ENCODE peak calls at places on chromosomes 7 and 10, in four cellular contexts. Q is astrocyte, R is heart left ventricle, M is right lobe of liver. I is an unnamed sample.

GRCh38 chr7:22480523-22481075 is 19.4 kb downstream of the STEAP1B start:
- DNase-seq in Q (no peak), R (no peak), M (no peak), I (no peak)

GRCh38 chr10:12588091-12588850 is 238.9 kb downstream of the CAMK1D start:
- DNase-seq in R (no peak), Q (peak), M (no peak), I (no peak)

GRCh38 chr10:58967551-58968418 is 208.7 kb upstream of the PHYHIPL start:
- DNase-seq in Q (no peak), R (no peak), M (peak), I (no peak)

GRCh38 chr7:12764355-12765000 is 77.0 kb downstream of the ARL4A start:
- DNase-seq in M (no peak), R (no peak), Q (peak), I (no peak)

GRCh38 chr7:30525409-30525808 is 20.8 kb upstream of the GGCT start:
- DNase-seq in M (no peak), R (no peak), Q (no peak), I (no peak)

GRCh38 chr7:43758029-43758860 is at the start of gene BLVRA:
- DNase-seq in M (peak), R (peak), Q (peak), I (no peak)

GRCh38 chr10:29648114-29648982 is 13.6 kb upstream of the SVIL start:
- DNase-seq in M (no peak), R (no peak), Q (peak), I (peak)

GRCh38 chr7:113217314-113217713 is 99.0 kb upstream of the SMIM30 start:
- DNase-seq in Q (peak), M (no peak), R (no peak), I (no peak)

GRCh38 chr7:100370303-100370702 is 3.0 kb upstream of the PILRA start:
- DNase-seq in Q (no peak), M (no peak), R (no peak), I (no peak)

GRCh38 chr7:99949645-99950228 is 20.3 kb upstream of the GJC3 start:
- DNase-seq in Q (no peak), M (no peak), R (no peak), I (no peak)

GRCh38 chr7:26367219-26367711 is 75.6 kb downstream of the SNX10 start:
- DNase-seq in M (no peak), Q (no peak), R (no peak), I (no peak)

GRCh38 chr10:60896715-60897114 is 47.3 kb downstream of the RHOBTB1 start:
- DNase-seq in Q (peak), R (no peak), M (no peak), I (peak)

GRCh38 chr10:133420579-133420978 is 3.8 kb downstream of the SPRN start:
- DNase-seq in Q (no peak), M (no peak), R (no peak), I (no peak)

GRCh38 chr10:62096534-62096933 is 172.1 kb downstream of the RTKN2 start:
- DNase-seq in Q (no peak), M (no peak), R (no peak), I (no peak)

GRCh38 chr10:62098278-62099121 is 170.1 kb downstream of the RTKN2 start:
- DNase-seq in Q (peak), R (no peak), M (no peak), I (no peak)

GRCh38 chr10:62092301-62092990 is 176.2 kb downstream of the RTKN2 start:
- DNase-seq in M (no peak), Q (no peak), R (no peak), I (no peak)

GRCh38 chr10:62093863-62094291 is 174.8 kb downstream of the RTKN2 start:
- DNase-seq in M (no peak), R (no peak), Q (peak), I (peak)

DNA sequence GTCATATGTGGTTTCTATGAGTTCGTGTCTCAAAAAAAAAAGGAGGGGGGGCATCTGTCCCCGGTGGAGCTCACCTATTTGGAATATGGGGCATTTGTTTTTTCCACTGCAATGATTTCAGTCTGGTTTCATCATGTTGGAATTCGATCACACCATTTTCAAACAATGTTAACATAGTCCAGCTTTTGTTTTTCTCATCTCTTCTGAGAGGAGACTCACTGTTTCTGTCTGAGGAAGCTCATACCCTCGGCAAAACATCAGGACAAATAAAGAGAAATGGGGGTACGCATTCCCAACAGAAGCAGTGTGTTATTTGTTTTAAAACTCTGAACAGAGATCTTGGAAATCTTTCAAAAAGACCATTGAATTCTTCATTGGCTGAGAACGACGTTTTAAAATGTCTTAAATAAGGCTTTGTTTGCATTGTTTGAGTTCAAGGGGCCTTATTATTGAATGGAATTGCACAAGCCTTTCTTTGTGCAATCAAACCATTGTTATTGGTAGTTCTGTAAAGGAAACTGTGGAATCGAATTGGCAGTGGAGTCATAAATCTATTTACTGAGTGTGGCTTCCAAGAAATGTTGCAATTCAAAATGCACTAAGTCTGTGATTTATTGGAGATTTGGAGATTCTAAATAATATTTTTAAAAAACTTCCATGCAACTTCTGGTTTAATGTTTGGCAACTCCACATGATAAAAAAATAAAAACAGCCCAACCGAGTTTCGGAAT is 173.1 kb downstream of the RTKN2 start:
- DNase-seq in Q (peak), R (no peak), M (no peak), I (no peak)
- H3K4me3 ChIP-seq in Q (peak), R (no peak), M (no peak), I (no peak)

DNA sequence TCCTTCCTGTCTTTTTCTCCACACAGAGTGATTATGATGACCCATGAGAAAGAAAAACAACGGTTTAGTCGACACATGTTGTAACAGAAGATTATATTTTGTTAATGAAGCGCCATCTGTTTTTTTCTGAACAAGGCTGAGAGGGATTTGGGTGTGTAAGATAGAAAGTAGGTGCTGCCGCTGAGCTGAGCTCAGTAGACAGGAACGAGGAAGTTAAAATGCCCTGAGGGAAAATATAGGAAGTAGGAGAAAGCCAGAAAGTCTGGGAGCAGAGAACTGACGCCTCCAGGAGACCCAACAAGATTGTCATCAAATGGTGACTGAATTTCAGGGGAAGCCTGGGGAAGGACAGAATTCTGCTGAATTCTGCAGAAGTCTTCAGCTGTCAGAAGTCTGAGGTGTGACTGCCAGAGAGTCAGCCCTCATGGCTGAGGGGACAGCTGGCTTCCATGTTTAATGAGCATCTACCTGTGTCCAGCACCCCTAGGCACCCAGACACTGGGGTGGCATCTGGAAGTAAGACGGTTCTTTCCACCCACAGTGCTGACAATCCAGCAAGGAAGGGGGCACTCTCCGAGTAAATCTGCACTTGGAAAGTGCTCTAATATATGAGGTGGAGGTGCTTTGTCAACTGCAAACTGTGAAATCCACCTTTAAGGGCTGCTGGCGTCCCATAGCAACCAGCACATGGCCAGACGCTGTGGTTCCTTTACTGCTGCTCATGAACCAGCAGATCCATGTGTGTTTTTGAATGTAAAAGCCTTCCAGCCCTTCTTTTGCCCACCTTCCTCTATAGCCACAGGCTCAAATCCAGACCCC is 12.5 kb upstream of the TSPAN15 start:
- DNase-seq in R (no peak), M (no peak), Q (no peak), I (peak)
- TF ChIP-seq CTCF in R (no peak), M (no peak), Q (no peak), I (no peak)

GRCh38 chr10:124557167-124557566 is 95.5 kb downstream of the LHPP start:
- DNase-seq in R (no peak), Q (no peak), M (no peak), I (no peak)

GRCh38 chr10:124558901-124559321 is 97.3 kb downstream of the LHPP start:
- DNase-seq in M (peak), Q (no peak), R (no peak), I (no peak)

GRCh38 chr10:124559372-124560132 is 97.9 kb downstream of the LHPP start:
- DNase-seq in R (no peak), M (peak), Q (no peak), I (no peak)

GRCh38 chr10:124557648-124558338 is 96.2 kb downstream of the LHPP start:
- DNase-seq in R (no peak), M (peak), Q (no peak), I (no peak)

GRCh38 chr10:124558339-124558685 is 96.7 kb downstream of the LHPP start:
- DNase-seq in M (no peak), R (no peak), Q (no peak), I (no peak)
- H3K27ac ChIP-seq in M (no peak), R (peak), Q (no peak), I (no peak)

GRCh38 chr10:52318136-52318810 is 4.2 kb downstream of the DKK1 start:
- DNase-seq in Q (peak), M (no peak), R (no peak), I (peak)

GRCh38 chr10:52314007-52314821 is at the start of gene DKK1:
- DNase-seq in M (peak), Q (peak), R (peak), I (peak)

GRCh38 chr10:52316005-52316404 is 1.9 kb downstream of the DKK1 start:
- DNase-seq in Q (peak), R (no peak), M (no peak), I (peak)

GRCh38 chr10:52314822-52315552 is 906 bp downstream of the DKK1 start:
- DNase-seq in R (no peak), Q (peak), M (no peak), I (peak)

GRCh38 chr10:52316500-52316899 is 2.4 kb downstream of the DKK1 start:
- DNase-seq in Q (no peak), M (no peak), R (no peak), I (no peak)
- H3K4me3 ChIP-seq in Q (peak), M (no peak), R (no peak), I (peak)

GRCh38 chr7:46975493-46975892 is 606.4 kb downstream of the TNS3 start:
- DNase-seq in Q (no peak), M (no peak), R (no peak), I (no peak)
- TF ChIP-seq CTCF in Q (no peak), M (no peak), R (no peak), I (no peak)

GRCh38 chr10:72241853-72242252 is 25.8 kb upstream of the ASCC1 start:
- DNase-seq in M (peak), R (no peak), Q (no peak), I (no peak)

GRCh38 chr10:72242675-72243074 is 26.6 kb upstream of the ASCC1 start:
- DNase-seq in Q (peak), R (peak), M (peak), I (no peak)

GRCh38 chr10:72240371-72240770 is 24.3 kb upstream of the ASCC1 start:
- DNase-seq in R (no peak), Q (no peak), M (peak), I (no peak)

GRCh38 chr10:72238392-72239175 is 22.5 kb upstream of the ASCC1 start:
- DNase-seq in M (peak), Q (no peak), R (no peak), I (no peak)

GRCh38 chr10:72239409-72239808 is 23.3 kb upstream of the ASCC1 start:
- DNase-seq in M (no peak), R (no peak), Q (no peak), I (no peak)
- H3K27ac ChIP-seq in M (no peak), R (no peak), Q (no peak), I (no peak)

DNA sequence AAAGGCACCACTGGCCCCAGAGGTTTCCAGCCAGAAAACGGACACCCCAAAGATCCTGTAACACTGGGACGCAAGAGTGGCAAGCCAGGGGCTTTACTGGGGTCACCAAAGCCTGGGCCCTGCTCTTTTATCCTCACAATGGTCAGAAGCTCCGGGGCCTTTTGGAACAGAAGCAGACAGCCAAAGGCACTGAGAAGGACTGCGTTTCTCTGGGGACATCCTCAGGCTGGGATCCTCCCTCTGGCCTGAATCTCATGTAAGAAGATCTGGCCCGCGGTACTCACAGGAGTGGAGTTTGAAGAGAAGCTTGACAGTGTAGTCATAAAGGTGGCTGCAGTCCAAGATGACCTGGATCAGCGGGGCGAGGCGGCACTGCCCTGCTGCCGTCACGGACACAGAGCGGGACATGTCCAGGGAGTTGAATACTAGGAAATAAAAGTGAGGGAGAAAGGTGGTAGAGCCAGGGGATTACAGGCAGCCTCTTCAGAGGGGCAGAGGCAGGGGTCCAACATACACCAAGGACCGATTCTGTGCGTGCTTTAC is 81.4 kb downstream of the SPDYE5 start:
- DNase-seq in M (no peak), Q (no peak), R (no peak), I (no peak)
- H3K4me3 ChIP-seq in M (no peak), Q (no peak), R (no peak), I (no peak)

GRCh38 chr7:4689151-4689550 is 7.1 kb downstream of the FOXK1 start:
- DNase-seq in R (no peak), Q (no peak), M (peak), I (no peak)
- TF ChIP-seq CTCF in R (no peak), Q (no peak), M (no peak), I (no peak)

GRCh38 chr7:156765901-156766656 is 125.5 kb downstream of the RNF32 start:
- DNase-seq in M (no peak), Q (no peak), R (no peak), I (no peak)

GRCh38 chr7:156772725-156773124 is 120.3 kb downstream of the LMBR1 start:
- DNase-seq in R (no peak), Q (no peak), M (no peak), I (no peak)

GRCh38 chr7:156766666-156767065 is 126.1 kb downstream of the RNF32 start:
- DNase-seq in M (no peak), Q (no peak), R (no peak), I (no peak)

GRCh38 chr7:156764766-156765165 is 124.2 kb downstream of the RNF32 start:
- DNase-seq in Q (no peak), M (no peak), R (no peak), I (no peak)

GRCh38 chr7:156768698-156769472 is 124.1 kb downstream of the LMBR1 start:
- DNase-seq in M (no peak), R (no peak), Q (no peak), I (no peak)
- H3K27ac ChIP-seq in M (no peak), R (no peak), Q (no peak), I (no peak)

I was measured in brain microvascular endothelial cell.